ENCODE peak calls at places on chromosome 6, in five cellular contexts. One of them, this sample, is unnamed.

GRCh38 chr6:138485586-138486248 is 13.6 kb downstream of the NHSL1 start:
- DNase-seq in activated CD4-positive, alpha-beta T cell treated with anti-CD3 and anti-CD28 coated beads, Interleukin-2, amount 10 ng/mL, durations not matched to agents 7 days and 5 days: no peak
- DNase-seq in pancreas: no peak
- DNase-seq in head of caudate nucleus: no peak
- DNase-seq in stromal cell of bone marrow: no peak
- DNase-seq in this sample: no peak

GRCh38 chr6:122772724-122773123 is 6.8 kb upstream of the FABP7 start:
- DNase-seq in activated CD4-positive, alpha-beta T cell treated with anti-CD3 and anti-CD28 coated beads, Interleukin-2, amount 10 ng/mL, durations not matched to agents 7 days and 5 days: no peak
- DNase-seq in pancreas: no peak
- DNase-seq in head of caudate nucleus: no peak
- DNase-seq in stromal cell of bone marrow: no peak
- DNase-seq in this sample: no peak

GRCh38 chr6:35018746-35019145 is 122.4 kb downstream of the TCP11 start:
- DNase-seq in activated CD4-positive, alpha-beta T cell treated with anti-CD3 and anti-CD28 coated beads, Interleukin-2, amount 10 ng/mL, durations not matched to agents 7 days and 5 days: no peak
- DNase-seq in pancreas: no peak
- DNase-seq in head of caudate nucleus: no peak
- DNase-seq in stromal cell of bone marrow: no peak
- DNase-seq in this sample: no peak

GRCh38 chr6:20819774-20820400 is 285.6 kb downstream of the CDKAL1 start:
- DNase-seq in activated CD4-positive, alpha-beta T cell treated with anti-CD3 and anti-CD28 coated beads, Interleukin-2, amount 10 ng/mL, durations not matched to agents 7 days and 5 days: no peak
- DNase-seq in pancreas: no peak
- DNase-seq in head of caudate nucleus: no peak
- DNase-seq in stromal cell of bone marrow: no peak
- DNase-seq in this sample: no peak

GRCh38 chr6:17850281-17850680 is 137.2 kb downstream of the KIF13A start:
- DNase-seq in activated CD4-positive, alpha-beta T cell treated with anti-CD3 and anti-CD28 coated beads, Interleukin-2, amount 10 ng/mL, durations not matched to agents 7 days and 5 days: no peak
- DNase-seq in pancreas: no peak
- DNase-seq in head of caudate nucleus: no peak
- DNase-seq in stromal cell of bone marrow: no peak
- DNase-seq in this sample: no peak

GRCh38 chr6:85278456-85279035 is 171.3 kb upstream of the NT5E start:
- DNase-seq in activated CD4-positive, alpha-beta T cell treated with anti-CD3 and anti-CD28 coated beads, Interleukin-2, amount 10 ng/mL, durations not matched to agents 7 days and 5 days: no peak
- DNase-seq in pancreas: no peak
- DNase-seq in head of caudate nucleus: no peak
- DNase-seq in stromal cell of bone marrow: no peak
- DNase-seq in this sample: no peak

GRCh38 chr6:36808634-36809033 is 30.6 kb downstream of the CPNE5 start:
- DNase-seq in activated CD4-positive, alpha-beta T cell treated with anti-CD3 and anti-CD28 coated beads, Interleukin-2, amount 10 ng/mL, durations not matched to agents 7 days and 5 days: no peak
- DNase-seq in pancreas: no peak
- DNase-seq in head of caudate nucleus: no peak
- DNase-seq in stromal cell of bone marrow: no peak
- DNase-seq in this sample: no peak

GRCh38 chr6:26322645-26323482 is 42.1 kb upstream of the BTN3A2 start:
- DNase-seq in activated CD4-positive, alpha-beta T cell treated with anti-CD3 and anti-CD28 coated beads, Interleukin-2, amount 10 ng/mL, durations not matched to agents 7 days and 5 days: peak
- DNase-seq in pancreas: no peak
- DNase-seq in head of caudate nucleus: peak
- DNase-seq in stromal cell of bone marrow: peak
- DNase-seq in this sample: peak

GRCh38 chr6:32962427-32962826 is 6.0 kb upstream of the BRD2 start:
- DNase-seq in activated CD4-positive, alpha-beta T cell treated with anti-CD3 and anti-CD28 coated beads, Interleukin-2, amount 10 ng/mL, durations not matched to agents 7 days and 5 days: no peak
- DNase-seq in pancreas: no peak
- DNase-seq in head of caudate nucleus: no peak
- DNase-seq in stromal cell of bone marrow: no peak
- DNase-seq in this sample: no peak

GRCh38 chr6:135403584-135403983 is 94.0 kb downstream of the AHI1 start:
- DNase-seq in activated CD4-positive, alpha-beta T cell treated with anti-CD3 and anti-CD28 coated beads, Interleukin-2, amount 10 ng/mL, durations not matched to agents 7 days and 5 days: no peak
- DNase-seq in pancreas: no peak
- DNase-seq in head of caudate nucleus: no peak
- DNase-seq in stromal cell of bone marrow: no peak
- DNase-seq in this sample: no peak

GRCh38 chr6:21691685-21692346 is 98.3 kb downstream of the SOX4 start:
- DNase-seq in activated CD4-positive, alpha-beta T cell treated with anti-CD3 and anti-CD28 coated beads, Interleukin-2, amount 10 ng/mL, durations not matched to agents 7 days and 5 days: no peak
- DNase-seq in pancreas: no peak
- DNase-seq in head of caudate nucleus: no peak
- DNase-seq in stromal cell of bone marrow: no peak
- DNase-seq in this sample: no peak

GRCh38 chr6:45187841-45188240 is 140.3 kb upstream of the RUNX2 start:
- DNase-seq in activated CD4-positive, alpha-beta T cell treated with anti-CD3 and anti-CD28 coated beads, Interleukin-2, amount 10 ng/mL, durations not matched to agents 7 days and 5 days: no peak
- DNase-seq in pancreas: no peak
- DNase-seq in head of caudate nucleus: no peak
- DNase-seq in stromal cell of bone marrow: no peak
- DNase-seq in this sample: no peak

This sample was measured in MM.1S.